ENCODE peak calls at places on chromosome 20, in seven cellular contexts. B is HFF-Myc, A is midbrain, Z is aorta, F is left cardiac atrium, E is lower lobe of right lung, D is endothelial cell. C is an unnamed sample.

GRCh38 chr20:59349277-59349676 is 48.9 kb downstream of the EDN3 start:
- DNase-seq in Z (no peak), F (no peak), D (no peak), B (no peak), E (no peak), A (no peak), C (no peak)

GRCh38 chr20:4717816-4718215 is 3.9 kb upstream of the PRND start:
- DNase-seq in F (no peak), Z (no peak), A (no peak), D (no peak), E (no peak), B (no peak), C (no peak)

GRCh38 chr20:59153355-59153681 is 10.3 kb upstream of the ZNF831 start:
- DNase-seq in A (peak; percentile 88), E (peak; percentile 62), D (no peak), F (peak; percentile 58), B (no peak), Z (peak; percentile 89), C (no peak)

GRCh38 chr20:14775778-14776177 is 438.4 kb upstream of the FLRT3 start:
- DNase-seq in F (peak; percentile 27), E (no peak), A (no peak), D (no peak), B (peak; percentile 36), Z (no peak), C (no peak)

GRCh38 chr20:39263076-39263475 is 300.9 kb downstream of the DHX35 start:
- DNase-seq in E (no peak), F (no peak), B (no peak), A (no peak), D (no peak), Z (no peak), C (no peak)

GRCh38 chr20:63273635-63274380 is 1.2 kb downstream of the ARFGAP1 start:
- DNase-seq in D (no peak), Z (no peak), E (no peak), A (no peak), F (no peak), B (peak; percentile 26), C (no peak)

GRCh38 chr20:44646023-44646640 is 5.4 kb downstream of the ADA start:
- DNase-seq in F (no peak), B (no peak), E (no peak), D (no peak), Z (no peak), A (no peak), C (no peak)

GRCh38 chr20:59790388-59790787 is 143.0 kb downstream of the SYCP2 start:
- DNase-seq in B (no peak), E (no peak), A (no peak), Z (no peak), F (no peak), D (no peak), C (no peak)

GRCh38 chr20:24721891-24722530 is 227.1 kb upstream of the CST7 start:
- DNase-seq in Z (no peak), A (no peak), B (no peak), D (no peak), F (no peak), E (no peak), C (no peak)

GRCh38 chr20:31833130-31833930 is 12.1 kb downstream of the FOXS1 start:
- DNase-seq in B (no peak), A (no peak), D (peak; percentile 94), Z (peak; percentile 92), F (peak; percentile 68), E (peak; percentile 74), C (peak; percentile 92)

GRCh38 chr20:33837096-33837830 is 26.1 kb downstream of the CHMP4B start:
- DNase-seq in D (no peak), E (no peak), A (no peak), F (no peak), Z (no peak), B (no peak), C (no peak)

GRCh38 chr20:61927193-61927825 is 138.4 kb downstream of the TAF4 start:
- DNase-seq in A (no peak), D (no peak), F (no peak), Z (no peak), B (no peak), E (peak; percentile 32), C (no peak)

GRCh38 chr20:20229595-20229994 is 138.3 kb upstream of the INSM1 start:
- DNase-seq in Z (no peak), D (no peak), E (no peak), B (no peak), F (no peak), A (no peak), C (no peak)

GRCh38 chr20:16501236-16501635 is 72.0 kb downstream of the KIF16B start:
- DNase-seq in E (no peak), A (no peak), Z (no peak), F (no peak), B (no peak), D (no peak), C (no peak)

GRCh38 chr20:25176184-25176583 is 19.3 kb upstream of the ENTPD6 start:
- DNase-seq in Z (no peak), E (no peak), B (no peak), A (no peak), F (no peak), D (no peak), C (no peak)

GRCh38 chr20:34997171-34997570 is 41.5 kb downstream of the MYH7B start:
- DNase-seq in A (peak; percentile 44), E (no peak), B (no peak), D (no peak), F (peak; percentile 13), Z (no peak), C (no peak)

GRCh38 chr20:58293453-58293852 is 16.1 kb upstream of the RAB22A start:
- DNase-seq in E (no peak), D (no peak), B (no peak), A (peak; percentile 41), Z (no peak), F (no peak), C (peak; percentile 73)

GRCh38 chr20:34524426-34524825 is 8.2 kb downstream of the DYNLRB1 start:
- DNase-seq in A (no peak), F (no peak), D (no peak), B (no peak), E (no peak), Z (no peak), C (no peak)

GRCh38 chr20:43954704-43955243 is 40.1 kb downstream of the TOX2 start:
- DNase-seq in F (no peak), B (no peak), D (no peak), A (no peak), Z (no peak), E (no peak), C (no peak)

C was measured in iPS-NIHi11.